ENCODE peak calls at places on chromosomes 11 and 22, in nine cellular contexts. W is GM23338, Q is A673, P is aorta, V is IMR-90, I is A549, J is body of pancreas, M is SJSA1, L is HCT116. T is an unnamed sample.
A peak's percentile ranks its signal among the peaks of the same experiment; 100 is the strongest.

GRCh38 chr11:5151713-5152153 is 2.8 kb downstream of the OR52A1 start:
- DNase-seq in W (no peak), Q (no peak), P (no peak), V (no peak), I (no peak), J (no peak), M (no peak), L (no peak), T (no peak)

GRCh38 chr22:49305215-49305965 is 522.3 kb downstream of the BRD1 start:
- DNase-seq in W (peak; percentile 19), Q (peak; percentile 64), P (peak; percentile 90), V (no peak), I (peak; percentile 31), J (peak; percentile 72), M (peak; percentile 5), L (peak; percentile 18), T (peak; percentile 83)

GRCh38 chr22:32044913-32045312 is 1.9 kb downstream of the SLC5A1 start:
- DNase-seq in W (no peak), Q (no peak), P (no peak), V (no peak), I (no peak), J (no peak), M (no peak), L (no peak), T (no peak)

GRCh38 chr11:100367892-100368291 is 319.2 kb upstream of the ARHGAP42 start:
- DNase-seq in W (no peak), Q (no peak), P (no peak), V (no peak), I (no peak), J (no peak), M (no peak), L (no peak), T (no peak)

GRCh38 chr11:61833926-61834277 is 5.8 kb downstream of the FADS2 start:
- DNase-seq in W (peak; percentile 56), Q (peak; percentile 57), P (peak; percentile 53), V (no peak), I (no peak), J (no peak), M (no peak), L (no peak), T (no peak)

GRCh38 chr11:2147391-2147790 is 8.2 kb upstream of the IGF2 start:
- DNase-seq in W (no peak), Q (no peak), P (no peak), V (no peak), I (no peak), J (no peak), M (no peak), L (no peak), T (no peak)

GRCh38 chr11:115103921-115104320 is 400.3 kb downstream of the CADM1 start:
- DNase-seq in W (no peak), Q (no peak), P (no peak), V (no peak), I (peak; percentile 5), J (no peak), M (no peak), L (no peak), T (no peak)

GRCh38 chr11:129694538-129694937 is 121.1 kb upstream of the TMEM45B start:
- DNase-seq in W (peak; percentile 32), Q (peak; percentile 28), P (no peak), V (no peak), I (no peak), J (no peak), M (no peak), L (no peak), T (peak; percentile 54)

GRCh38 chr11:1381793-1382425 is 7.8 kb upstream of the BRSK2 start:
- DNase-seq in W (no peak), Q (no peak), P (no peak), V (no peak), I (no peak), J (no peak), M (no peak), L (no peak), T (no peak)

GRCh38 chr22:29478326-29479276 is 1.4 kb upstream of the NEFH start:
- DNase-seq in W (peak; percentile 71), Q (peak; percentile 62), P (no peak), V (no peak), I (peak; percentile 28), J (no peak), M (no peak), L (no peak), T (no peak)

GRCh38 chr11:10455637-10456487 is 798 bp downstream of the AMPD3 start:
- DNase-seq in W (peak; percentile 77), Q (no peak), P (no peak), V (peak; percentile 90), I (peak; percentile 52), J (no peak), M (peak; percentile 73), L (peak; percentile 26), T (no peak)

GRCh38 chr11:46210133-46210636 is 67.3 kb upstream of the CREB3L1 start:
- DNase-seq in W (no peak), Q (no peak), P (no peak), V (peak; percentile 72), I (peak; percentile 25), J (no peak), M (no peak), L (no peak), T (no peak)

GRCh38 chr11:131867457-131868257 is 497.2 kb downstream of the NTM start:
- DNase-seq in W (peak; percentile 87), Q (peak; percentile 91), P (peak; percentile 79), V (peak; percentile 89), I (no peak), J (peak; percentile 71), M (peak; percentile 58), L (no peak), T (no peak)

GRCh38 chr11:117457031-117457785 is 129.6 kb downstream of the CEP164 start:
- DNase-seq in W (no peak), Q (no peak), P (no peak), V (no peak), I (no peak), J (no peak), M (no peak), L (no peak), T (peak; percentile 43)

GRCh38 chr11:124602751-124603150 is 8.5 kb upstream of the PANX3 start:
- DNase-seq in W (no peak), Q (no peak), P (no peak), V (no peak), I (no peak), J (no peak), M (no peak), L (no peak), T (no peak)

GRCh38 chr11:102610198-102610597 is 14.9 kb downstream of the MMP20 start:
- DNase-seq in W (no peak), Q (no peak), P (no peak), V (no peak), I (no peak), J (no peak), M (no peak), L (no peak), T (no peak)

GRCh38 chr22:49783926-49784629 is 43.6 kb downstream of the BRD1 start:
- DNase-seq in W (no peak), Q (no peak), P (peak; percentile 73), V (no peak), I (no peak), J (no peak), M (no peak), L (no peak), T (no peak)

GRCh38 chr22:38257650-38258246 is 15.1 kb downstream of the TMEM184B start:
- DNase-seq in W (peak; percentile 45), Q (no peak), P (no peak), V (no peak), I (no peak), J (peak; percentile 59), M (no peak), L (no peak), T (no peak)

GRCh38 chr11:134841972-134842371 is 429.9 kb upstream of the B3GAT1 start:
- DNase-seq in W (no peak), Q (no peak), P (no peak), V (no peak), I (no peak), J (no peak), M (no peak), L (no peak), T (no peak)

GRCh38 chr11:84291996-84292395 is 1005.8 kb upstream of the CCDC90B start:
- DNase-seq in W (no peak), Q (peak; percentile 22), P (no peak), V (peak; percentile 39), I (no peak), J (no peak), M (no peak), L (no peak), T (no peak)

GRCh38 chr22:43310798-43311197 is 32.4 kb downstream of the SCUBE1 start:
- DNase-seq in W (no peak), Q (no peak), P (peak; percentile 13), V (no peak), I (no peak), J (no peak), M (no peak), L (no peak), T (peak; percentile 5)
- H3K27ac ChIP-seq in W (no peak overlapping the region), Q (no peak overlapping the region), P (no peak overlapping the region), V (no peak overlapping the region), I (no peak overlapping the region), J (no peak overlapping the region), M (no peak overlapping the region), L (no peak overlapping the region), T (no peak overlapping the region)

DNA sequence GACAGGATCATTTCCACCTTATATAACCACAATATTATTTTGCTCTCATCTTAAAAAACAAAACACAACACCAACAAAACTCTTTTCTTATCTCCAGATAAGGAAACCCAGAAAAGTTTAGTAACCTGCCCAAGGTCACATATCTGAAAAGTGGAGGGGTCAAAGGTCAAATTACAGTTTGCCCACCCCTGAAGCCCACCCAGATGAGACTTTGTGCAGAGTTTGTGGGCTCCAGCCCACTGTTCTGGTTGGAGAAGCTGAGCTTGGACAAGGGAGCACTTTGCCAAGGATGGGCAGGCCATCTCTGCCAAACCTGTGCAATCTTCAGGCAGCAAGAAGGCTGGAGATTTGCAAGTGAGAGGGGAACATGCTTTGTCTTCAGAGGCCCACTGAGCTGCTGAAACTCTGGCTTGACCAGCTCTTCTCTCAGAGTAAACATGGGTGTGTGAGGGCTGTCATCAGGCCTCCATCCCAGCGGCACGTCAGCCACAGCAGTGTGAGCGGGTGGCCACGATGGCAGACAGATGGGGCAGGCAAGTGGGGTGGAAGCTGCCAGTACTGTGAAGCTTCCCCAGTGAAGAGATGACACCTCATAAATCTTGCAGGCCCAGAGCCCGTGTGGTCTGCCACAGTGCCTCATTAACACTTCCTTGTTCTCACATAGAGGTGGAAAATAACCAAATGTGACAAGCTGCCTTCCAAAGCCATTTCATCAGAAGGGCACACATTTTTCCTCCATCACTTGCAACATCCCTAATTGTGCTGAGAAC is 111.8 kb downstream of the CCDC81 start:
- DNase-seq in W (no peak), Q (no peak), P (no peak), V (no peak), I (no peak), J (no peak), M (no peak), L (no peak), T (no peak)
- H3K4me1 ChIP-seq in W (no peaks in the 10 kb centered on the region), Q (peaks cover 16% of the 10 kb centered on the region), P (peaks cover 2% of the 10 kb centered on the region), V (peaks cover 11% of the 10 kb centered on the region), I (peaks cover 62% of the 10 kb centered on the region), J (no peaks in the 10 kb centered on the region), M (peaks cover 29% of the 10 kb centered on the region), L (peaks cover 8% of the 10 kb centered on the region), T (peaks cover 18% of the 10 kb centered on the region)

GRCh38 chr11:63554901-63555218 is 8.3 kb downstream of the PLAAT2 start:
- DNase-seq in W (no peak), Q (no peak), P (no peak), V (no peak), I (no peak), J (no peak), M (no peak), L (no peak), T (no peak)
- H3K27ac ChIP-seq in W (no peak overlapping the region), Q (no peak overlapping the region), P (no peak overlapping the region), V (no peak overlapping the region), I (no peak overlapping the region), J (no peak overlapping the region), M (no peak overlapping the region), L (no peak overlapping the region), T (no peak overlapping the region)

GRCh38 chr11:68503792-68504191 is 43.2 kb downstream of the PPP6R3 start:
- DNase-seq in W (no peak), Q (no peak), P (no peak), V (no peak), I (no peak), J (no peak), M (no peak), L (no peak), T (peak; percentile 82)
- H3K4me1 ChIP-seq in W (peaks cover 25% of the 10 kb centered on the region), Q (peaks cover 21% of the 10 kb centered on the region), P (peaks cover 6% of the 10 kb centered on the region), V (peaks cover 13% of the 10 kb centered on the region), I (peaks cover 17% of the 10 kb centered on the region), J (peaks cover 55% of the 10 kb centered on the region), M (peaks cover 3% of the 10 kb centered on the region), L (no peaks in the 10 kb centered on the region), T (peaks cover 85% of the 10 kb centered on the region)